ENCODE peak calls at places on chromosome 16, in four cellular contexts. Y is sigmoid colon, L is coronary artery, B is fibroblast of pulmonary artery. X is an unnamed sample.
A peak's percentile ranks its signal among the peaks of the same experiment; 100 is the strongest.

GRCh38 chr16:70746708-70747424 is 54.1 kb downstream of the VAC14 start:
- DNase-seq in Y (peak; percentile 92), L (peak; percentile 85), B (peak; percentile 92), X (peak; percentile 93)

GRCh38 chr16:67169642-67170167 is 633 bp upstream of the NOL3 start:
- DNase-seq in Y (no peak), L (no peak), B (no peak), X (no peak)

GRCh38 chr16:57591870-57592485 is 36.5 kb upstream of the ADGRG1 start:
- DNase-seq in Y (no peak), L (no peak), B (no peak), X (no peak)

GRCh38 chr16:56013962-56014552 is 138.9 kb upstream of the CES5A start:
- DNase-seq in Y (no peak), L (no peak), B (peak; percentile 16), X (no peak)

GRCh38 chr16:74954763-74955162 is 30.2 kb downstream of the WDR59 start:
- DNase-seq in Y (no peak), L (no peak), B (no peak), X (no peak)

GRCh38 chr16:48041861-48042435 is 113.8 kb downstream of the ABCC12 start:
- DNase-seq in Y (no peak), L (no peak), B (no peak), X (no peak)

GRCh38 chr16:28930652-28931051 is 1.1 kb upstream of the CD19 start:
- DNase-seq in Y (no peak), L (no peak), B (no peak), X (no peak)

GRCh38 chr16:57859331-57859730 is 57.0 kb upstream of the KIFC3 start:
- DNase-seq in Y (no peak), L (no peak), B (peak; percentile 62), X (no peak)

GRCh38 chr16:3554351-3554928 is 22.8 kb downstream of the NLRC3 start:
- DNase-seq in Y (no peak), L (no peak), B (no peak), X (no peak)

GRCh38 chr16:1150511-1150982 is 2.4 kb upstream of the CACNA1H start:
- DNase-seq in Y (no peak), L (no peak), B (no peak), X (no peak)

GRCh38 chr16:90020838-90021382 is 1.7 kb upstream of the DBNDD1 start:
- DNase-seq in Y (no peak), L (no peak), B (peak; percentile 28), X (no peak)

GRCh38 chr16:17560548-17560947 is 89.8 kb upstream of the XYLT1 start:
- DNase-seq in Y (no peak), L (no peak), B (no peak), X (no peak)

GRCh38 chr16:72823961-72824490 is 223.9 kb downstream of the ZFHX3 start:
- DNase-seq in Y (no peak), L (no peak), B (no peak), X (no peak)

GRCh38 chr16:17369441-17369951 is 101.3 kb downstream of the XYLT1 start:
- DNase-seq in Y (no peak), L (no peak), B (no peak), X (no peak)

GRCh38 chr16:13453938-13454553 is 465.9 kb upstream of the ERCC4 start:
- DNase-seq in Y (no peak), L (no peak), B (no peak), X (no peak)

GRCh38 chr16:30659507-30660423 is 1.5 kb downstream of the FBRS start:
- DNase-seq in Y (peak; percentile 78), L (no peak), B (no peak), X (no peak)

GRCh38 chr16:2776500-2777139 is 460 bp downstream of the ELOB start:
- DNase-seq in Y (peak; percentile 72), L (no peak), B (no peak), X (no peak)

GRCh38 chr16:31456988-31457360 is 2.3 kb upstream of the ARMC5 start:
- DNase-seq in Y (peak; percentile 47), L (no peak), B (no peak), X (peak; percentile 58)

GRCh38 chr16:57867000-57867561 is 64.8 kb upstream of the KIFC3 start:
- DNase-seq in Y (no peak), L (peak; percentile 17), B (no peak), X (no peak)

GRCh38 chr16:56912746-56913703 is 18.9 kb upstream of the HERPUD1 start:
- DNase-seq in Y (peak; percentile 62), L (no peak), B (peak; percentile 67), X (no peak)

DNA sequence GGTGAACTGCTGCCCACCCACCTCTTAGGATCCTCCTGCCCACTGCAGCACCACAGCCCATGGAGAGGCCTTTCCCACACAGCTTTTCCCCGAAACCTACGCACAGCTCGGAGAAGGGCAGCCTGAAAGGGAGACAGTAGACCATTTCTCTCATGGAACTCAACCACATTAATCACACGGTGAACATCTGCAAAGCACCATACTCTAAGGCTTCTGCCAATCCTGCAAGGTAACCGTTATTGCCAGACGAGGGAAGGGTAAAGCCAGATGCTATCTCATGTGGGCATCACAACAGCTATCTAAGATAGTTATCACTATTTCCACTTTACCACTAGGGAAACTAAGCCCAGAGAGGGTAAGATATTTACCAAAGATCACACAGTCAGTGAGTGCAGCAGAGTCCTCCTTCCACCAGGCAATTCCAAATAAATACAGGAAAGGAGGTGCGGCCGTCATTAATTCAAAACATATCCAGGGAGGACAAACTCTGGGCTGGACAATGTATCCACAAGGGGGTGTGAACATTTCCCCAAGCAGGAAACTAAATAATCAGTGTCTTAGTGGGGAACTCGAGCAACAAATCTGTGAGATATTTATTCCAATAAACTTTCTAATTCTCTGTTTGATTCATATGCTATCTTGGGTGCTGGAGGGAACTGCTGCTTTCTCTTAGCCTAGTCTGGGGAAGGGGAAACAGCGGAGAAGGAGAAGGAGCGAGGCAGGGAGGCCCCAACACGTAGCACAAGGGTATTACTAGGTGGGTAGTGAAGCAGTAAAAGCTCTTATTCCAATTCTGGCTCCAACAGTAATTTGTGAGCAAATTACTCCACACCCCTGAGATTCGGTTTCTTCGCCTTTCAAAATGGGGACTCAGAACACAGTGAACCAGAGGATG is 723 bp downstream of the TMEM186 start:
- DNase-seq in Y (no peak), L (no peak), B (no peak), X (no peak)
- TF ChIP-seq CTCF in Y (no peak), L (no peak), B (no peak), X (no peak)

GRCh38 chr16:6937641-6938040 is 395.0 kb upstream of the RBFOX1 start:
- DNase-seq in Y (no peak), L (no peak), B (no peak), X (no peak)
- TF ChIP-seq CTCF in Y (no peak), L (no peak), B (no peak), X (no peak)

GRCh38 chr16:20004931-20005330 is 68.8 kb downstream of the GPR139 start:
- DNase-seq in Y (no peak), L (no peak), B (no peak), X (no peak)
- TF ChIP-seq CTCF in Y (no peak), L (no peak), B (no peak), X (no peak)

GRCh38 chr16:64627288-64627687 is 494.6 kb downstream of the CDH11 start:
- DNase-seq in Y (no peak), L (no peak), B (no peak), X (no peak)
- TF ChIP-seq CTCF in Y (no peak), L (no peak), B (peak; percentile 1), X (no peak)

GRCh38 chr16:54957403-54957802 is 26.7 kb downstream of the IRX5 start:
- DNase-seq in Y (no peak), L (no peak), B (no peak), X (no peak)
- TF ChIP-seq CTCF in Y (no peak), L (no peak), B (peak; percentile 41), X (no peak)

GRCh38 chr16:22428654-22429053 is 54.2 kb upstream of the CDR2 start:
- DNase-seq in Y (no peak), L (no peak), B (no peak), X (no peak)
- TF ChIP-seq CTCF in Y (no peak), L (no peak), B (no peak), X (no peak)

GRCh38 chr16:25114121-25114520 is 2.6 kb downstream of the LCMT1 start:
- DNase-seq in Y (no peak), L (no peak), B (no peak), X (no peak)

GRCh38 chr16:25109643-25110042 is 1.9 kb upstream of the LCMT1 start:
- DNase-seq in Y (peak; percentile 76), L (peak; percentile 76), B (peak; percentile 94), X (no peak)

GRCh38 chr16:25110392-25110947 is 1.1 kb upstream of the LCMT1 start:
- DNase-seq in Y (no peak), L (no peak), B (no peak), X (no peak)

GRCh38 chr16:25108054-25108453 is 3.5 kb upstream of the LCMT1 start:
- DNase-seq in Y (no peak), L (no peak), B (no peak), X (no peak)

DNA sequence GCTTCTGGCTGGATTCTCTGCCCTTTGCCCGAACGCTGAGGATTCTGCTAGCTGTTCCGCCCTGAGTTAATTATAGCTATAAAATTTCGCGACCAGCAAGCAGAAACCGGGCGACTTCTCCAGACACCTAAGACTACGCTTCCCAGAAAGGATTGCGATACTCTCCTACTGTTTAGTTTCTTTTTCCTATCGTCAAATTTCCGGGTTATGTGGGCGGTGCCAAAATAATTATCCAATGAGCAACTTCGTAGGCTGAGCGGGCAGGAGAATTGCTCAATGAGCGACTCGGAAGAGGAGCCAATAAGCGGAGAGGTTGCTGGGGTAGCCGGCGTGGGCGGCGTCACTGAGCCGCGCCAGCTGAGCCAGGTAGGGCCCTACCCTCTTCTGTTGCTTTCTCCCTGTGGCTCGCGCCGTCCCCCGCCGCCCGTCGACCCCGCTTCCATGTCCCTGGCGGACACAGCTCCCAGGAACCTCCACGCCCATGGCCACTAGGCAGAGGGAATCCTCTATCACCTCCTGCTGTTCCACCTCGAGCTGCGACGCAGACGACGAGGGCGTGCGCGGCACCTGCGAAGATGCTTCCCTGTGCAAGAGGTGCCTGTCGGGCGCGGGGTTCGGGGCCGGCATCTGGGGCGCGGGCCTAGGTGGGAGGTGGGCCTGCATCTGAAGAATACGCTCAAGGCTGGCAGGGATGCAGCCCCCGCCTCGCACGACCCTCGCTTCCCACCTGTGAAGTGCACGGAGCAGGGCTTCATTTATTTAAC is at the start of gene LCMT1:
- DNase-seq in Y (peak; percentile 97), L (peak; percentile 95), B (peak; percentile 98), X (peak; percentile 97)
- TF ChIP-seq CTCF in Y (no peak), L (no peak), B (no peak), X (no peak)

X was measured in ascending aorta.